ENCODE peak calls at places on chromosomes 5 and 9, in five cellular contexts. One of them, this sample, is unnamed.

GRCh38 chr5:36790847-36791246 is 85.7 kb upstream of the NIPBL start:
- DNase-seq in NCI-H2081: no peak
- DNase-seq in coronary artery: no peak
- DNase-seq in ureter: no peak
- DNase-seq in myocyte: peak; percentile 35
- DNase-seq in this sample: no peak

GRCh38 chr5:27026791-27027190 is 11.6 kb downstream of the CDH9 start:
- DNase-seq in ureter: no peak
- DNase-seq in coronary artery: no peak
- DNase-seq in NCI-H2081: no peak
- DNase-seq in myocyte: no peak
- DNase-seq in this sample: no peak

GRCh38 chr9:90801175-90801506 is 478 bp upstream of the SYK start:
- DNase-seq in NCI-H2081: peak; percentile 67
- DNase-seq in ureter: no peak
- DNase-seq in myocyte: no peak
- DNase-seq in coronary artery: no peak
- DNase-seq in this sample: no peak

GRCh38 chr9:38619556-38620447 is 594 bp downstream of the ANKRD18A start:
- DNase-seq in myocyte: peak; percentile 4
- DNase-seq in NCI-H2081: peak; percentile 30
- DNase-seq in coronary artery: no peak
- DNase-seq in ureter: no peak
- DNase-seq in this sample: no peak

GRCh38 chr5:1386274-1386717 is 41.4 kb upstream of the CLPTM1L start:
- DNase-seq in ureter: peak; percentile 73
- DNase-seq in NCI-H2081: peak; percentile 38
- DNase-seq in coronary artery: no peak
- DNase-seq in myocyte: peak; percentile 24
- DNase-seq in this sample: peak; percentile 24

GRCh38 chr9:69583641-69584234 is 88.4 kb downstream of the APBA1 start:
- DNase-seq in coronary artery: no peak
- DNase-seq in myocyte: no peak
- DNase-seq in ureter: no peak
- DNase-seq in NCI-H2081: no peak
- DNase-seq in this sample: no peak

GRCh38 chr5:121144764-121145163 is 680.7 kb downstream of the PRR16 start:
- DNase-seq in coronary artery: no peak
- DNase-seq in ureter: no peak
- DNase-seq in myocyte: no peak
- DNase-seq in NCI-H2081: no peak
- DNase-seq in this sample: peak; percentile 43

GRCh38 chr9:85658716-85659115 is 83.0 kb downstream of the AGTPBP1 start:
- DNase-seq in coronary artery: no peak
- DNase-seq in myocyte: no peak
- DNase-seq in ureter: no peak
- DNase-seq in NCI-H2081: no peak
- DNase-seq in this sample: no peak

GRCh38 chr5:73387630-73388370 is 60.8 kb downstream of the FOXD1 start:
- DNase-seq in NCI-H2081: no peak
- DNase-seq in coronary artery: no peak
- DNase-seq in myocyte: no peak
- DNase-seq in ureter: no peak
- DNase-seq in this sample: no peak

GRCh38 chr5:675876-676698 is 17.1 kb downstream of the TPPP start:
- DNase-seq in ureter: peak; percentile 41
- DNase-seq in NCI-H2081: no peak
- DNase-seq in myocyte: no peak
- DNase-seq in coronary artery: peak; percentile 69
- DNase-seq in this sample: no peak

GRCh38 chr5:134073404-134073803 is 41.1 kb upstream of the TCF7 start:
- DNase-seq in myocyte: no peak
- DNase-seq in coronary artery: no peak
- DNase-seq in NCI-H2081: no peak
- DNase-seq in ureter: no peak
- DNase-seq in this sample: no peak

GRCh38 chr5:93017854-93018253 is 563.2 kb downstream of the NR2F1-AS1 start:
- DNase-seq in myocyte: no peak
- DNase-seq in NCI-H2081: no peak
- DNase-seq in coronary artery: no peak
- DNase-seq in ureter: no peak
- DNase-seq in this sample: peak; percentile 71

GRCh38 chr9:69452110-69452780 is 127.2 kb downstream of the ENTREP1 start:
- DNase-seq in NCI-H2081: no peak
- DNase-seq in ureter: no peak
- DNase-seq in coronary artery: peak; percentile 45
- DNase-seq in myocyte: no peak
- DNase-seq in this sample: no peak

GRCh38 chr9:96425500-96426169 is 7.5 kb upstream of the ZNF367 start:
- DNase-seq in ureter: no peak
- DNase-seq in coronary artery: no peak
- DNase-seq in NCI-H2081: no peak
- DNase-seq in myocyte: no peak
- DNase-seq in this sample: no peak

GRCh38 chr5:177132504-177133118 is 962 bp upstream of the NSD1 start:
- DNase-seq in coronary artery: peak; percentile 79
- DNase-seq in ureter: no peak
- DNase-seq in NCI-H2081: no peak
- DNase-seq in myocyte: no peak
- DNase-seq in this sample: no peak

GRCh38 chr5:33558489-33558888 is 117.7 kb downstream of the TARS1 start:
- DNase-seq in coronary artery: no peak
- DNase-seq in myocyte: no peak
- DNase-seq in NCI-H2081: no peak
- DNase-seq in ureter: no peak
- DNase-seq in this sample: no peak

GRCh38 chr5:56339732-56340131 is 106.6 kb upstream of the ANKRD55 start:
- DNase-seq in coronary artery: no peak
- DNase-seq in NCI-H2081: no peak
- DNase-seq in myocyte: no peak
- DNase-seq in ureter: no peak
- DNase-seq in this sample: no peak

GRCh38 chr5:5572983-5573797 is 150.7 kb downstream of the ICE1 start:
- DNase-seq in myocyte: no peak
- DNase-seq in coronary artery: no peak
- DNase-seq in NCI-H2081: no peak
- DNase-seq in ureter: no peak
- DNase-seq in this sample: no peak

GRCh38 chr5:95884511-95884910 is 62.0 kb upstream of the GLRX start:
- DNase-seq in NCI-H2081: no peak
- DNase-seq in myocyte: no peak
- DNase-seq in ureter: no peak
- DNase-seq in coronary artery: no peak
- DNase-seq in this sample: no peak

GRCh38 chr5:65696892-65697291 is 25.0 kb downstream of the SGTB start:
- DNase-seq in NCI-H2081: no peak
- DNase-seq in coronary artery: no peak
- DNase-seq in myocyte: peak; percentile 56
- DNase-seq in ureter: no peak
- DNase-seq in this sample: no peak

GRCh38 chr9:100346836-100347235 is 5.9 kb downstream of the TEX10 start:
- DNase-seq in NCI-H2081: no peak
- DNase-seq in myocyte: peak; percentile 75
- DNase-seq in ureter: no peak
- DNase-seq in coronary artery: no peak
- DNase-seq in this sample: no peak

GRCh38 chr5:57432876-57433275 is 49.7 kb downstream of the ACTBL2 start:
- DNase-seq in ureter: no peak
- DNase-seq in NCI-H2081: no peak
- DNase-seq in myocyte: no peak
- DNase-seq in coronary artery: no peak
- DNase-seq in this sample: peak; percentile 32

GRCh38 chr9:87278971-87279731 is 218.5 kb upstream of the DAPK1 start:
- DNase-seq in NCI-H2081: no peak
- DNase-seq in coronary artery: no peak
- DNase-seq in myocyte: no peak
- DNase-seq in ureter: no peak
- DNase-seq in this sample: no peak

GRCh38 chr5:157308826-157309465 is 43.0 kb downstream of the CYFIP2 start:
- DNase-seq in ureter: no peak
- DNase-seq in coronary artery: no peak
- DNase-seq in NCI-H2081: peak; percentile 4
- DNase-seq in myocyte: peak; percentile 28
- DNase-seq in this sample: peak; percentile 26

GRCh38 chr5:65919773-65920172 is 6.6 kb upstream of the ERBIN start:
- DNase-seq in NCI-H2081: no peak
- DNase-seq in ureter: no peak
- DNase-seq in coronary artery: no peak
- DNase-seq in myocyte: peak; percentile 36
- DNase-seq in this sample: no peak

GRCh38 chr5:72202331-72202825 is 95.1 kb downstream of the MAP1B start:
- DNase-seq in myocyte: no peak
- DNase-seq in NCI-H2081: no peak
- DNase-seq in ureter: no peak
- DNase-seq in coronary artery: no peak
- DNase-seq in this sample: no peak

GRCh38 chr5:154286557-154286956 is 96.0 kb downstream of the GALNT10 start:
- DNase-seq in coronary artery: no peak
- DNase-seq in myocyte: no peak
- DNase-seq in ureter: no peak
- DNase-seq in NCI-H2081: no peak
- DNase-seq in this sample: no peak

GRCh38 chr9:100083448-100084144 is 15.2 kb downstream of the ERP44 start:
- DNase-seq in NCI-H2081: no peak
- DNase-seq in myocyte: no peak
- DNase-seq in coronary artery: no peak
- DNase-seq in ureter: no peak
- DNase-seq in this sample: no peak

GRCh38 chr5:57595530-57596098 is 113.0 kb upstream of the ACTBL2 start:
- DNase-seq in NCI-H2081: peak; percentile 17
- DNase-seq in myocyte: peak; percentile 34
- DNase-seq in ureter: no peak
- DNase-seq in coronary artery: no peak
- DNase-seq in this sample: no peak

GRCh38 chr5:119878712-119879111 is 249.4 kb downstream of the FAM170A start:
- DNase-seq in ureter: no peak
- DNase-seq in NCI-H2081: no peak
- DNase-seq in coronary artery: no peak
- DNase-seq in myocyte: no peak
- DNase-seq in this sample: no peak

GRCh38 chr5:97751556-97751955 is 568.5 kb upstream of the RIOK2 start:
- DNase-seq in myocyte: peak; percentile 33
- DNase-seq in ureter: no peak
- DNase-seq in coronary artery: no peak
- DNase-seq in NCI-H2081: no peak
- DNase-seq in this sample: no peak

GRCh38 chr5:74415695-74416102 is 224.8 kb downstream of the ENC1 start:
- DNase-seq in ureter: no peak
- DNase-seq in NCI-H2081: no peak
- DNase-seq in myocyte: no peak
- DNase-seq in coronary artery: no peak
- DNase-seq in this sample: no peak

GRCh38 chr9:97786341-97786740 is 66.7 kb upstream of the FOXE1 start:
- DNase-seq in coronary artery: no peak
- DNase-seq in ureter: no peak
- DNase-seq in myocyte: peak; percentile 26
- DNase-seq in NCI-H2081: no peak
- DNase-seq in this sample: peak; percentile 59

GRCh38 chr9:136844766-136845464 is 2.6 kb downstream of the AJM1 start:
- DNase-seq in ureter: no peak
- DNase-seq in coronary artery: no peak
- DNase-seq in myocyte: no peak
- DNase-seq in NCI-H2081: no peak
- DNase-seq in this sample: no peak

GRCh38 chr9:98256632-98257218 is 1.3 kb upstream of the TBC1D2 start:
- DNase-seq in myocyte: peak; percentile 14
- DNase-seq in NCI-H2081: peak; percentile 6
- DNase-seq in coronary artery: no peak
- DNase-seq in ureter: no peak
- DNase-seq in this sample: peak; percentile 52